ENCODE peak calls at places on chromosomes 5 and 9, in four cellular contexts. One of them, this sample, is unnamed.

GRCh38 chr5:105639511-105639910 is 2031.2 kb downstream of the EFNA5 start:
- DNase-seq in IMR-90: no peak
- DNase-seq in H1: no peak
- DNase-seq in mesenchymal stem cell: no peak
- DNase-seq in this sample: peak; percentile 33

GRCh38 chr5:159902444-159903121 is 13.7 kb upstream of the ADRA1B start:
- DNase-seq in IMR-90: peak; percentile 46
- DNase-seq in H1: no peak
- DNase-seq in mesenchymal stem cell: peak; percentile 75
- DNase-seq in this sample: no peak

GRCh38 chr5:32342656-32343055 is 29.9 kb upstream of the MTMR12 start:
- DNase-seq in IMR-90: no peak
- DNase-seq in H1: no peak
- DNase-seq in mesenchymal stem cell: no peak
- DNase-seq in this sample: no peak

GRCh38 chr9:88092699-88093359 is 45.4 kb downstream of the SPATA31C2 start:
- DNase-seq in IMR-90: peak; percentile 68
- DNase-seq in H1: no peak
- DNase-seq in mesenchymal stem cell: peak; percentile 88
- DNase-seq in this sample: no peak

GRCh38 chr5:77426670-77427069 is 65.4 kb downstream of the WDR41 start:
- DNase-seq in IMR-90: peak; percentile 80
- DNase-seq in H1: no peak
- DNase-seq in mesenchymal stem cell: peak; percentile 70
- DNase-seq in this sample: no peak

GRCh38 chr9:117868594-117868993 is 164.4 kb downstream of the TLR4 start:
- DNase-seq in IMR-90: no peak
- DNase-seq in H1: no peak
- DNase-seq in mesenchymal stem cell: no peak
- DNase-seq in this sample: no peak

GRCh38 chr9:76162109-76162730 is 232.0 kb downstream of the RFK start:
- DNase-seq in IMR-90: no peak
- DNase-seq in H1: no peak
- DNase-seq in mesenchymal stem cell: peak; percentile 24
- DNase-seq in this sample: no peak

GRCh38 chr5:149961186-149961685 is 678 bp downstream of the SLC26A2 start:
- DNase-seq in IMR-90: no peak
- DNase-seq in H1: no peak
- DNase-seq in mesenchymal stem cell: no peak
- DNase-seq in this sample: no peak

GRCh38 chr5:36660397-36661049 is 54.1 kb downstream of the SLC1A3 start:
- DNase-seq in IMR-90: no peak
- DNase-seq in H1: no peak
- DNase-seq in mesenchymal stem cell: no peak
- DNase-seq in this sample: no peak

GRCh38 chr9:133690111-133690561 is 48.0 kb downstream of the SARDH start:
- DNase-seq in IMR-90: peak; percentile 16
- DNase-seq in H1: no peak
- DNase-seq in mesenchymal stem cell: no peak
- DNase-seq in this sample: no peak

GRCh38 chr9:115694014-115694413 is 459.6 kb upstream of the PAPPA start:
- DNase-seq in IMR-90: peak; percentile 93
- DNase-seq in H1: no peak
- DNase-seq in mesenchymal stem cell: peak; percentile 97
- DNase-seq in this sample: peak; percentile 49

GRCh38 chr9:118478752-118479151 is 774.5 kb downstream of the TLR4 start:
- DNase-seq in IMR-90: no peak
- DNase-seq in H1: no peak
- DNase-seq in mesenchymal stem cell: no peak
- DNase-seq in this sample: no peak

GRCh38 chr9:76650692-76651091 is 113.5 kb upstream of the PCA3 start:
- DNase-seq in IMR-90: no peak
- DNase-seq in H1: no peak
- DNase-seq in mesenchymal stem cell: no peak
- DNase-seq in this sample: peak; percentile 39

GRCh38 chr5:143071927-143072326 is 301.8 kb downstream of the ARHGAP26 start:
- DNase-seq in IMR-90: no peak
- DNase-seq in H1: no peak
- DNase-seq in mesenchymal stem cell: no peak
- DNase-seq in this sample: no peak

GRCh38 chr5:77638763-77639451 is 394 bp upstream of the OTP start:
- DNase-seq in IMR-90: no peak
- DNase-seq in H1: no peak
- DNase-seq in mesenchymal stem cell: no peak
- DNase-seq in this sample: peak; percentile 94

GRCh38 chr5:115571441-115571878 is 26.9 kb upstream of the FEM1C start:
- DNase-seq in IMR-90: no peak
- DNase-seq in H1: no peak
- DNase-seq in mesenchymal stem cell: no peak
- DNase-seq in this sample: peak; percentile 47

GRCh38 chr5:170464280-170465127 is 39.3 kb upstream of the KCNIP1 start:
- DNase-seq in IMR-90: no peak
- DNase-seq in H1: no peak
- DNase-seq in mesenchymal stem cell: no peak
- DNase-seq in this sample: no peak

GRCh38 chr9:95089916-95090791 is 227.4 kb downstream of the FANCC start:
- DNase-seq in IMR-90: no peak
- DNase-seq in H1: no peak
- DNase-seq in mesenchymal stem cell: no peak
- DNase-seq in this sample: no peak

GRCh38 chr9:124940894-124941688 is at the start of gene GOLGA1:
- DNase-seq in IMR-90: peak; percentile 93
- DNase-seq in H1: peak; percentile 84
- DNase-seq in mesenchymal stem cell: peak; percentile 96
- DNase-seq in this sample: peak; percentile 98
- H4K8ac ChIP-seq in IMR-90: peak within 1 kb of the TSS; percentile 94
- H4K8ac ChIP-seq in H1: peak within 1 kb of the TSS; percentile 81
- H4K8ac ChIP-seq in mesenchymal stem cell: peak within 1 kb of the TSS; percentile 98
- H4K8ac ChIP-seq in this sample: no peak within 1 kb of the TSS

DNA sequence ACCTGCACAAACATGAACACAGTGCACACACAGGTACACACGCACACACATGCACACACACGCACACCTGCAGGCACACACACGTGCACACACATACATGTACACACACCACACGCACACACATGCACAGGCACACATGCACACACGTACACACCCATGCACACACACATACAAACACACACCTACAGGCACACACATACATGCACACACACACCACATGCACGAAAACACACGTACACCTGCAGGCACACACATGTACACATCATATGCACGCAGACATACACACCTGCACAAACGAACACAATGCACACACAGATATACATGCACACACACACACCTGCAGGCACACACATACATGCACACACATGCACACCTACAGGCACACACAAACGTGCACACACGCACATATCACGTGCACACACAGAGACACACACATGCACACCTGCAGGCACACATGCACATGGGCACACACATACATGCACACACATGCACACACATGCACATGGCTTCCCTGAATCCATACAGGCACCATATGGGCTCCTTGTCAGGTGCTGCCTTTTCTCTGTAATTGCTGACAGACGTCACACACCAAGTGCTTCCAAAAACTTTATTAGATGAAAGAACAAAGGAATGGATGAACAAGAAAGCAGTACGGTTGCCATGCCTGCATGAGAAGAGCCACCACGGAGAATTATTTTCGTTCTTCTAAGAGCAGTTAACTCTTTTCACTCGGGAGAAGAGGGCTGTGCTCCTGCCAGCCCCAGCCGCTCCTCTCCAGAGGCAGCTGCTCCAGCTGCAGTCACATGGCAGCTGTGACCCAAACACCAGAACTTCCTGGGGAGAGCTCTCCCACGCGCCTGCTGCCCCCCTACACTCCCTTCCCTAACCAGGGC is 57.2 kb downstream of the EXD3 start:
- DNase-seq in IMR-90: no peak
- DNase-seq in H1: no peak
- DNase-seq in mesenchymal stem cell: no peak
- DNase-seq in this sample: no peak
- H4K8ac ChIP-seq in IMR-90: no peak overlapping the region
- H4K8ac ChIP-seq in H1: no peak overlapping the region
- H4K8ac ChIP-seq in mesenchymal stem cell: no peak overlapping the region
- H4K8ac ChIP-seq in this sample: no peak overlapping the region

GRCh38 chr5:100855295-100855694 is 47.8 kb downstream of the ST8SIA4 start:
- DNase-seq in IMR-90: no peak
- DNase-seq in H1: no peak
- DNase-seq in mesenchymal stem cell: no peak
- DNase-seq in this sample: no peak

GRCh38 chr5:100854594-100854993 is 48.5 kb downstream of the ST8SIA4 start:
- DNase-seq in IMR-90: no peak
- DNase-seq in H1: no peak
- DNase-seq in mesenchymal stem cell: no peak
- DNase-seq in this sample: no peak

GRCh38 chr5:100852051-100852450 is 51.0 kb downstream of the ST8SIA4 start:
- DNase-seq in IMR-90: no peak
- DNase-seq in H1: no peak
- DNase-seq in mesenchymal stem cell: no peak
- DNase-seq in this sample: no peak

GRCh38 chr5:100852988-100853449 is 50.1 kb downstream of the ST8SIA4 start:
- DNase-seq in IMR-90: no peak
- DNase-seq in H1: no peak
- DNase-seq in mesenchymal stem cell: no peak
- DNase-seq in this sample: no peak

DNA sequence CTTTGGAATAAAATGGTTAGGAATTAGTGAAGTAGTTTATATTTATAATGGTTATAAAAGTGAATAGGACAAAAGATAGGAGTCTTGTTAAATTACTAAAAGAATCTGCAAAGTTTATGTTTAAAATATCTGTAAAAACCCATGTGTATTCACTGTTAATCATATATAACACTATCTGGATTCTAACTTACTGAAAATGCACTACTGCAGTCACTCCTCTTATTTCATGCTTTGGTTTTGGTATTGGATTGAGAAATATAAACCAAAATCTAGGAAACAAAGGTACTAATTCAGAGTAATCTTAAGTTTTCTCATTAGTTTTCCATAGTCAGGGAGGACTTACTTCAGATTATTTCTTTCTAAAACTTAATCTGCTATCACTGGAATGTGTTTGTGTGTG is 49.5 kb downstream of the ST8SIA4 start:
- DNase-seq in IMR-90: no peak
- DNase-seq in H1: no peak
- DNase-seq in mesenchymal stem cell: no peak
- DNase-seq in this sample: no peak
- H4K8ac ChIP-seq in IMR-90: no peak overlapping the region
- H4K8ac ChIP-seq in H1: no peak overlapping the region
- H4K8ac ChIP-seq in mesenchymal stem cell: no peak overlapping the region
- H4K8ac ChIP-seq in this sample: no peak overlapping the region

GRCh38 chr5:151080620-151081425 is at the start of gene TNIP1:
- DNase-seq in IMR-90: peak; percentile 88
- DNase-seq in H1: peak; percentile 53
- DNase-seq in mesenchymal stem cell: peak; percentile 91
- DNase-seq in this sample: peak; percentile 81

GRCh38 chr5:151078490-151079262 is 2.2 kb downstream of the TNIP1 start:
- DNase-seq in IMR-90: no peak
- DNase-seq in H1: no peak
- DNase-seq in mesenchymal stem cell: no peak
- DNase-seq in this sample: no peak

GRCh38 chr5:151081426-151082273 is 816 bp upstream of the TNIP1 start:
- DNase-seq in IMR-90: peak; percentile 72
- DNase-seq in H1: no peak
- DNase-seq in mesenchymal stem cell: peak; percentile 80
- DNase-seq in this sample: no peak

GRCh38 chr5:151082274-151082902 is 1.6 kb upstream of the TNIP1 start:
- DNase-seq in IMR-90: peak; percentile 37
- DNase-seq in H1: no peak
- DNase-seq in mesenchymal stem cell: peak; percentile 75
- DNase-seq in this sample: peak; percentile 57

DNA sequence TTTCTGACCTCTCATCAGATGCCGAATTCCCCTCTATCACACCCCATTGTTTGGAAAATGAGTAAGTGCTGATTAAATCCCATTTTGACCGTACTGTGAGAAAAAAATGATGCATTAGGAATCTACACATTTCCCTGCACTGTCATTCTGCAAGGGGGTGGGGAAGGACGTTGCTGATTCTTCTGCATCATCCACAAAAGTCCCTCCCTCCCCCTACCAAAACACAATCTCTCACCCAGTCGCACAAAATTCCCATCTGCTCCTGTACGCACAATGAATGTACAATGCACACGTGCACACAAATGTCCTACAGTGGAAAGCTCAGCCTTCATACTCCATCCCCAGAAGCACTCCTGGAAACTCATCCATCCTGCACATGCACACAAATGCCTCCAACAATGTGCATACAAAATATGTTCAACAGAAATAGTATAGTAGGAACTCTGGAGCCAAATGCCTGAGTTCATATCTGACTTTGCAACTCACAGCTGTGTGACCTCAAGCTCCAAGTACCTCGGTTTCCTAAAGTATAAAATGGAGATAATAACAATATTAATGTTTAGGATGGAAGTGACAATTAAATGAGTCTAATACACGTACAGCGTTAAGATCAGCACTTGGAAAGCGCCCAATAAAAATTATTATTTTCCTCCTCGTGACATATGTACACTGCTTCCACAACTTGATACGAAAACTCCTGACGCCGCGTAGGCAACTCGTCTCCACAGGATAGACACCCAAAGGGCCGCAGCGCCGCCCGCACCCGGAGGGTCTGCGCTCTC is 805 bp downstream of the TNIP1 start:
- DNase-seq in IMR-90: peak; percentile 82
- DNase-seq in H1: no peak
- DNase-seq in mesenchymal stem cell: peak; percentile 66
- DNase-seq in this sample: no peak
- H4K8ac ChIP-seq in IMR-90: peak overlapping the region; percentile 37
- H4K8ac ChIP-seq in H1: peak overlapping the region; percentile 93
- H4K8ac ChIP-seq in mesenchymal stem cell: no peak overlapping the region
- H4K8ac ChIP-seq in this sample: no peak overlapping the region

GRCh38 chr9:82385633-82386032 is 397.1 kb downstream of the SPATA31D1 start:
- DNase-seq in IMR-90: no peak
- DNase-seq in H1: no peak
- DNase-seq in mesenchymal stem cell: no peak
- DNase-seq in this sample: no peak

DNA sequence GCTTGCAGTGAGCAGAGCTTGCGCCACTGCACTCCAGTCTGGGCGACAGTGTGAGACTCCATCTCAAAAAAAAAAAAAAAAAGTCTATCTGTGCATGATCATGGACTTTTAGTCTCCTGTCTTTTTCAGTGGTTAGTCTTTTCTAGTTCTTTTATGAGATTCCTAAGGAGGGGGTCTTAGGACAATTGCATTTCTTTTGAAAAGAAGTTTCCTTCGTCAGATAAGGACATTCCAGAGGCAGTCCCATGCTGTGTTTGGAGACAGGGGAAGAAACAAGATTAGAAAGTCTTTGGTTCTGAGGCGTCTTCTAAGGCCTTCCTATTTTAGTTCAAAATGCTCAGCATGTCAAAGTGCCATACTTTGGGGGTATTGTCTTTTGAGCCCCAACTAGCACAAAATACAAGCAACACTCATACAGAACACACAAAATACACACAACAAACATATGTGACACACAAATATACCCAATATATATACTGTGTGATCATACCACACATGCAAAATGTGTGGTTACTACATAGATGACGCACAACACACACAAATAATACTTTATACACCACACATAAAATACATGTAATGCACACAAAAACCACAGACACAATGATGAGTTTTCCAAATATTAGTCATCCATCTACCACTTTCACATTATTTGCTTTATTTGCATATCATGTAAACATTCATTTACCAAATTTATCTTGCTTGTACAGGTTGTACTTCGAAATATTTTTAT is 394.5 kb downstream of the SPATA31D1 start:
- DNase-seq in IMR-90: no peak
- DNase-seq in H1: peak; percentile 1
- DNase-seq in mesenchymal stem cell: no peak
- DNase-seq in this sample: no peak
- H4K8ac ChIP-seq in IMR-90: no peak overlapping the region
- H4K8ac ChIP-seq in H1: no peak overlapping the region
- H4K8ac ChIP-seq in mesenchymal stem cell: no peak overlapping the region
- H4K8ac ChIP-seq in this sample: no peak overlapping the region